ENCODE peak calls at places on chromosomes 6 and 20, in eight cellular contexts. A is CD8-positive, alpha-beta memory T cell; O is MCF 10A; G is ureter; P is GM20000; D is stimulated activated CD8-positive, alpha-beta memory T cell treated with anti-CD3 and anti-CD28 coated beads, Interleukin-2, amount 100 ng/mL, for 1 hour; J is neural progenitor cell; M is transverse colon. L is an unnamed sample.

GRCh38 chr20:3235661-3236324 is 3.2 kb downstream of the SLC4A11 start:
- DNase-seq in A (no peak), O (peak; percentile 86), G (no peak), P (no peak), D (no peak), J (no peak), M (no peak), L (no peak)

GRCh38 chr20:21390768-21391167 is 6.6 kb downstream of the NKX2-4 start:
- DNase-seq in A (no peak), O (no peak), G (no peak), P (no peak), D (no peak), J (no peak), M (no peak), L (no peak)

GRCh38 chr20:63071541-63072181 is 64.9 kb upstream of the BHLHE23 start:
- DNase-seq in A (no peak), O (peak; percentile 4), G (no peak), P (peak; percentile 58), D (no peak), J (peak; percentile 62), M (no peak), L (no peak)

GRCh38 chr6:14917101-14917500 is 328.8 kb upstream of the JARID2 start:
- DNase-seq in A (no peak), O (no peak), G (no peak), P (no peak), D (no peak), J (no peak), M (no peak), L (no peak)

GRCh38 chr6:168499045-168499650 is 58.2 kb downstream of the SMOC2 start:
- DNase-seq in A (no peak), O (no peak), G (no peak), P (no peak), D (no peak), J (no peak), M (no peak), L (no peak)

GRCh38 chr6:26205625-26206574 is 118.7 kb downstream of the HFE start:
- DNase-seq in A (no peak), O (peak; percentile 62), G (no peak), P (no peak), D (no peak), J (no peak), M (peak; percentile 26), L (peak; percentile 73)

GRCh38 chr6:75484535-75484934 is 9.1 kb downstream of the FILIP1 start:
- DNase-seq in A (no peak), O (no peak), G (no peak), P (no peak), D (no peak), J (no peak), M (no peak), L (no peak)

GRCh38 chr6:123808556-123808955 is 4.9 kb downstream of the NKAIN2 start:
- DNase-seq in A (no peak), O (peak; percentile 48), G (no peak), P (no peak), D (no peak), J (peak; percentile 4), M (no peak), L (no peak)

GRCh38 chr6:18742406-18742805 is 355.3 kb downstream of the RNF144B start:
- DNase-seq in A (no peak), O (peak; percentile 41), G (no peak), P (no peak), D (no peak), J (no peak), M (no peak), L (no peak)

GRCh38 chr6:44263357-44264100 is 1.8 kb downstream of the NFKBIE start:
- DNase-seq in A (peak; percentile 51), O (no peak), G (no peak), P (peak; percentile 76), D (no peak), J (no peak), M (peak; percentile 33), L (peak; percentile 79)

GRCh38 chr6:161272600-161273355 is 1.1 kb downstream of the AGPAT4 start:
- DNase-seq in A (no peak), O (peak; percentile 25), G (no peak), P (no peak), D (no peak), J (peak; percentile 80), M (no peak), L (no peak)

GRCh38 chr20:13220857-13221297 is at the start of gene ISM1:
- DNase-seq in A (peak; percentile 17), O (no peak), G (peak; percentile 46), P (peak; percentile 52), D (peak; percentile 4), J (peak; percentile 60), M (no peak), L (peak; percentile 10)

L was measured in GM12865.